ENCODE peak calls at places on chromosomes 4 and X, in four cellular contexts. One of them, this sample, is unnamed.

GRCh38 chr4:112058433-112058832 is 86.8 kb upstream of the FAM241A start:
- DNase-seq in GM12878: no peak
- DNase-seq in SK-N-SH: no peak
- DNase-seq in K562: no peak
- DNase-seq in this sample: no peak

GRCh38 chrX:41862562-41863184 is 60.7 kb downstream of the CASK start:
- DNase-seq in SK-N-SH: no peak
- DNase-seq in GM12878: no peak
- DNase-seq in K562: no peak
- DNase-seq in this sample: no peak

GRCh38 chrX:100645106-100645505 is 1.1 kb downstream of the SRPX2 start:
- DNase-seq in K562: no peak
- DNase-seq in GM12878: no peak
- DNase-seq in SK-N-SH: no peak
- DNase-seq in this sample: no peak

GRCh38 chrX:140572724-140573123 is 67.9 kb upstream of the SOX3 start:
- DNase-seq in SK-N-SH: peak; percentile 21
- DNase-seq in GM12878: peak; percentile 3
- DNase-seq in K562: peak; percentile 4
- DNase-seq in this sample: peak; percentile 7

GRCh38 chr4:112172180-112172579 is 26.9 kb downstream of the FAM241A start:
- DNase-seq in GM12878: no peak
- DNase-seq in K562: no peak
- DNase-seq in SK-N-SH: no peak
- DNase-seq in this sample: no peak

GRCh38 chrX:53048169-53049126 is at the start of gene GPR173:
- DNase-seq in K562: no peak
- DNase-seq in SK-N-SH: peak; percentile 85
- DNase-seq in GM12878: no peak
- DNase-seq in this sample: no peak

GRCh38 chr4:103996059-103996458 is 276.3 kb upstream of the TACR3 start:
- DNase-seq in SK-N-SH: no peak
- DNase-seq in GM12878: no peak
- DNase-seq in K562: no peak
- DNase-seq in this sample: no peak

GRCh38 chr4:108555701-108556100 is 64.7 kb upstream of the RPL34 start:
- DNase-seq in GM12878: no peak
- DNase-seq in SK-N-SH: no peak
- DNase-seq in K562: no peak
- DNase-seq in this sample: no peak

GRCh38 chr4:171342646-171343045 is 470.6 kb upstream of the GALNTL6 start:
- DNase-seq in SK-N-SH: no peak
- DNase-seq in K562: no peak
- DNase-seq in GM12878: no peak
- DNase-seq in this sample: no peak

GRCh38 chr4:169899295-169899694 is 126.9 kb downstream of the MFAP3L start:
- DNase-seq in GM12878: no peak
- DNase-seq in SK-N-SH: no peak
- DNase-seq in K562: no peak
- DNase-seq in this sample: no peak

GRCh38 chr4:31081375-31081774 is 361.2 kb downstream of the PCDH7 start:
- DNase-seq in SK-N-SH: no peak
- DNase-seq in GM12878: no peak
- DNase-seq in K562: no peak
- DNase-seq in this sample: no peak

GRCh38 chrX:54452920-54453319 is 12.7 kb downstream of the TSR2 start:
- DNase-seq in GM12878: no peak
- DNase-seq in K562: peak; percentile 32
- DNase-seq in SK-N-SH: peak; percentile 63
- DNase-seq in this sample: peak; percentile 27

GRCh38 chr4:4388418-4388817 is 1.5 kb downstream of the NSG1 start:
- DNase-seq in SK-N-SH: no peak
- DNase-seq in GM12878: no peak
- DNase-seq in K562: no peak
- DNase-seq in this sample: no peak

GRCh38 chrX:38868941-38869378 is 67.7 kb downstream of the MID1IP1 start:
- DNase-seq in K562: no peak
- DNase-seq in SK-N-SH: no peak
- DNase-seq in GM12878: no peak
- DNase-seq in this sample: no peak

GRCh38 chrX:71366674-71367256 is 608 bp downstream of the TAF1 start:
- DNase-seq in K562: peak; percentile 21
- DNase-seq in SK-N-SH: peak; percentile 44
- DNase-seq in GM12878: no peak
- DNase-seq in this sample: no peak

GRCh38 chr4:88007304-88008132 is at the start of gene PKD2:
- DNase-seq in K562: peak; percentile 83
- DNase-seq in GM12878: no peak
- DNase-seq in SK-N-SH: peak; percentile 96
- DNase-seq in this sample: no peak

GRCh38 chr4:1008840-1009646 is 2.4 kb upstream of the FGFRL1 start:
- DNase-seq in GM12878: no peak
- DNase-seq in SK-N-SH: no peak
- DNase-seq in K562: no peak
- DNase-seq in this sample: no peak
- TF ChIP-seq NFIC in GM12878: no peak
- TF ChIP-seq NFIC in SK-N-SH: no peak
- TF ChIP-seq NFIC in K562: no peak
- TF ChIP-seq NFIC in this sample: no peak

DNA sequence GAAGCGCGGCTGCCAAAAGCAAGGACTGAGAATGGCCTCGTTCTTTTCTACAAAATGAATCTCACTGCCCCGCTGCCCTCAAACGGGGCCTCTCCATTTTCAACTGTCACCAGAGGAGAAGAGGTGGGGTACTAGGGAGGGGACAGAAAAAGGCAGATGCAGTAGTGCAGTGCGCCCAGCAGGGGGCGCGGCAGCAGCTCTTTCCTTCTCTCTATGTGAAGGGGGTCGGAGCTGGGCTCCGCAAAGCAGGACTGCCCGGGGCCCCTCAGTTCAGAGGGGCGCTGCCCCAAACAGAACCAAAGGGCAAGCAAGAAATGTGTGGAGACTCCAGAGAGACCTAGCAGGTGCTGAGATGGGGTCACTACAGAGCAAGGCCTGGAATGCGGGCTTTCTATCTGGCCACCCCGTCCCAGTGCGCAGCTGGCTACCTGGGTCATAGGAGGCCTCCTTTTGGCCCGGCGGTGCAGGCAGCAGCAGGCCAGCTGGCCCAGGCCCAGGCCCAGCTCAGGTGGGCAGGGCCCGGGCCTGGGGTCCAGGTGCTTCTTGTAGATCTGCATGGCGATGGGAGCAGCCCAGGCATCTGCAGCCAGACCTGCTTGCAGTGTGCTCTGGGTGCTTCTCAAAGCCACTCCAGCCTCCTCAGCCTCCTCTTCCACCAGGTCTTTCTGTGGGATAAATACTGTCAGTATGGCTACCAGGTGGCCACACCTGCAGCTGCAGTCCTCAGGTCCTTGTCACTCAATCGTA is 5.9 kb downstream of the IRAK1 start:
- DNase-seq in GM12878: no peak
- DNase-seq in K562: peak; percentile 60
- DNase-seq in SK-N-SH: peak; percentile 88
- DNase-seq in this sample: no peak
- TF ChIP-seq NFIC in GM12878: no peak
- TF ChIP-seq NFIC in K562: no peak
- TF ChIP-seq NFIC in SK-N-SH: no peak
- TF ChIP-seq NFIC in this sample: no peak

GRCh38 chr4:158810487-158811215 is 41.8 kb downstream of the FNIP2 start:
- DNase-seq in K562: no peak
- DNase-seq in SK-N-SH: no peak
- DNase-seq in GM12878: no peak
- DNase-seq in this sample: no peak
- TF ChIP-seq NFIC in K562: no peak
- TF ChIP-seq NFIC in SK-N-SH: peak; percentile 19
- TF ChIP-seq NFIC in GM12878: no peak
- TF ChIP-seq NFIC in this sample: no peak

DNA sequence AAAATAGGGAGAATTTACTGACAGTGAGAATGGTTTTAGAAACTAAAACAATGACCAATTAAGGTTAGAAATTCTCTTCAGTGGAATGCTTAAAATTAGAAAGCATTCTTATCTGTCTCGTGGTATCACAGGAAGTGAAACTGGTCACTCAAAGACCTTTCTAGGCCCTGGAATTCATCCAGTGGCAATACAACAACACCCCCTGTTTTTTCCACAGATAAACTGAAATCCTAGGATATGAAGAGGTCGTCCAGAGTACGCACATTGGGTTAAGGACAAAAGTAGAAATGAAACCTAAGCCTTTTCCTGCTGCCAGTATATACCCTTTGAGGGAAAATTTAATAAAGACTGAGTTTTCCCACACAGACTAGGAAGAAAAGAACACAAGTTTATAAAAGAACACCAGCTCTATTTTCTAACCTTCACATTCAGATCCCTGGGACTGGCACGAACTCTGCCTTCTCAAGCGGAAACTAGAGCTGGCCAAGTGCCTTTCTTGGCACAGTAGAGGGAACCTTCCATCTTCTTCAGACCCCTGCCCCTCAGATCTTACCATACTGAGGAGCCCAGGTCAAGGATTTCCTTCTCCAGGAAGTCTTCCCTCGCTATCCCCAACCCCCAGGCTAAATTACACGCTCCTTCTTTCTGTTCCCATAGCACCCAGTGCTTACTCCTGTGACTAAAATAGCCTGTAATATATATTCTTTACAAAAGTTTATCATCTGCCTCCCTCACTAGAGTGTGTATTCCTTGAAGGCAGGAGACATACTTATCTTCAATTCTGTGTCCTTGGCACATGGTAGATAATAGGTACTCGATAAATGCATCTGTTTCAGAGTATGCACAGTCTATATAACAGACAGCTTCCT is 16.9 kb downstream of the LHFPL1 start:
- DNase-seq in K562: no peak
- DNase-seq in GM12878: no peak
- DNase-seq in SK-N-SH: no peak
- DNase-seq in this sample: no peak
- TF ChIP-seq NFIC in K562: no peak
- TF ChIP-seq NFIC in GM12878: no peak
- TF ChIP-seq NFIC in SK-N-SH: no peak
- TF ChIP-seq NFIC in this sample: no peak

GRCh38 chr4:143585548-143585947 is 72.0 kb downstream of the SMARCA5 start:
- DNase-seq in GM12878: no peak
- DNase-seq in SK-N-SH: no peak
- DNase-seq in K562: no peak
- DNase-seq in this sample: no peak

GRCh38 chr4:143586080-143586479 is 72.6 kb downstream of the SMARCA5 start:
- DNase-seq in K562: no peak
- DNase-seq in GM12878: no peak
- DNase-seq in SK-N-SH: no peak
- DNase-seq in this sample: no peak

DNA sequence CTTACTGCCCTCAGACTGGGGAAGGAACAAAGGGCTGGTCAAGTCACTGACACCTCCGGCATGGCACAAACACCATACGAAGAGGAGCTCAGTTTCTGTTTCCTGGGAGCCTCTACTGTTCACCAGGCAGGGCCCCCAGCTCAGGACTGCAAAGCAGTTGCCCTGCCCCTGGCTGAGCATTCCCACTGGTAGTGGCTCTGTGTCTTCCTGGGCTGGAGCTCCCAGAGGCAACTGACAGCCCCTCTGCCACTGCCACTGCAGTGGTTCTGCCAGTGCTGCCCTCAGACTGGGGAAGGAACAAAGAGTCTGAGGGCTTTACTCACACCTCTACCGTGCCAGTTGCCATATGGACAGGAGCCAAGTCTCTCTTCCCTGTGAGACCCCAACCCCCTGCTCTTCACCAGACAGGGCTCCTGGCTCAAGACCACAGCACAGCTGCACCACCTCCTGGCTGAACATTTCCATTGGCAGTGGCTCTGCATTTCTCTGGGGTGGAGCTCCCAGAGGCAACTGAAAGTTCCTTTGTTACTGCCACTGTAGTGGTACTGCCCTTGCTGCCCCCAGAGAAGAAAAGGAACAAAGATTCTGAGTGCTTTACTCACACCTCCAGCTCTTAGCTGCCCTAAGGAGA is 67.9 kb downstream of the SMARCA5 start:
- DNase-seq in SK-N-SH: no peak
- DNase-seq in GM12878: no peak
- DNase-seq in K562: no peak
- DNase-seq in this sample: no peak
- TF ChIP-seq NFIC in SK-N-SH: no peak
- TF ChIP-seq NFIC in GM12878: no peak
- TF ChIP-seq NFIC in K562: no peak
- TF ChIP-seq NFIC in this sample: no peak

GRCh38 chrX:40581333-40581910 is 652 bp downstream of the ATP6AP2 start:
- DNase-seq in GM12878: no peak
- DNase-seq in SK-N-SH: no peak
- DNase-seq in K562: no peak
- DNase-seq in this sample: no peak
- TF ChIP-seq NFIC in GM12878: no peak
- TF ChIP-seq NFIC in SK-N-SH: no peak
- TF ChIP-seq NFIC in K562: no peak
- TF ChIP-seq NFIC in this sample: no peak

GRCh38 chrX:35382966-35383365 is 415.2 kb upstream of the MAGEB16 start:
- DNase-seq in SK-N-SH: no peak
- DNase-seq in K562: no peak
- DNase-seq in GM12878: no peak
- DNase-seq in this sample: no peak

DNA sequence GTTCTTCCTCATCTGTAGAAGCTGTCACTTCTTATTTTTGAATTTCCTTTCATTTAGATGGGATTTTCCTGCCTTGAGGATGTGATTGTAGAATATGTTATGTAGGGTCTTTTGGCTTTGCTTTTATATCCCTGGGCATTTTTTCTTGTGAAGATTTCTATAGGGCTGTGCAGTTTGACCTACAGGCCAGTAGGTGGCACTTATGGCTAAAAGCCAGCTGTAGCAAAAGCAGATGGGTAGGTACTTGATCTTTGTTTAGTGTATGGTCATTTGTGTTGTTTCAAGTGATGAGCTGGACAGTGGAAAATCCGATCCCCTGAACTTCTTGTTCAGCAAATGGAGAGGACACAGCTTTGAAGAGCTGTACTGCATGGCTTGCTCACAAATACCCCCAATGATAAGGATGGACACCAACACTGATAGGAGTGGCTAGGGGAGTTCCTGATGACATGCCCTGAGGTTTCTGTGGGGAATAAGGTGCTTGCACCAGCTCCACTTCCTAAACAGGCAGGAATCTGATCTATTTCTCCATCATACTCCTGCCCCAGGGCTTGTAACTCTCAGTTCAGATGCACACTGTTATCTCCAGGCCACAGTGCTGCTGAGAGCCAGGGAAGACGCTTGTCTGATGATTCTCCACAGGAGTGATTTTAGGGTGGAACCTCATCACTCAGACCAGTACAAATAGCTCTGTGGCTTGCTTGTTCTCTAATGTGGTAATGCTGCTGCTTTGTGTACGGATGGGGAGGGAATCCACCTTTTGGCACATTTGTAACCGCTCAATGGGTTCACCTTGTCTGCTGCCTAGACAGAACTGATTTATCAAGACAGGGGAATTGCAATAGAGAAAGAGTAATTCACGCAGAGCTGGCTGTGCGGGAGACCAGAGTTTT is 417.1 kb upstream of the MAGEB16 start:
- DNase-seq in K562: no peak
- DNase-seq in GM12878: peak; percentile 23
- DNase-seq in SK-N-SH: peak; percentile 16
- DNase-seq in this sample: peak; percentile 0
- TF ChIP-seq NFIC in K562: no peak
- TF ChIP-seq NFIC in GM12878: peak; percentile 33
- TF ChIP-seq NFIC in SK-N-SH: peak; percentile 31
- TF ChIP-seq NFIC in this sample: no peak

GRCh38 chr4:173910911-173911310 is 372.6 kb downstream of the FBXO8 start:
- DNase-seq in K562: no peak
- DNase-seq in GM12878: no peak
- DNase-seq in SK-N-SH: no peak
- DNase-seq in this sample: no peak
- TF ChIP-seq NFIC in K562: no peak
- TF ChIP-seq NFIC in GM12878: no peak
- TF ChIP-seq NFIC in SK-N-SH: no peak
- TF ChIP-seq NFIC in this sample: no peak

This sample was measured in HepG2.